ENCODE peak calls at places on chromosomes 1 and 21, in six cellular contexts. U is upper lobe of left lung, H is GM12878, X is A549, E is K562, I is HepG2. D is an unnamed sample.

GRCh38 chr1:116122955-116123757 is 12.0 kb downstream of the MAB21L3 start:
- ATAC-seq in U (peak; percentile 83), H (no peak), X (peak; percentile 89), E (no peak), I (peak; percentile 100), D (peak; percentile 78)

GRCh38 chr1:183349201-183349711 is 68.9 kb downstream of the NMNAT2 start:
- ATAC-seq in U (no peak), H (no peak), X (no peak), E (no peak), I (no peak), D (peak; percentile 83)

GRCh38 chr1:205914730-205915129 is 28.5 kb downstream of the SLC26A9 start:
- ATAC-seq in U (no peak), H (no peak), X (no peak), E (no peak), I (no peak), D (no peak)

GRCh38 chr1:8070381-8070811 is 44.3 kb upstream of the ERRFI1 start:
- ATAC-seq in U (peak; percentile 77), H (no peak), X (peak; percentile 69), E (no peak), I (peak; percentile 49), D (no peak)

GRCh38 chr1:19407494-19408096 is 77.7 kb downstream of the CAPZB start:
- ATAC-seq in U (no peak), H (no peak), X (no peak), E (peak; percentile 79), I (no peak), D (no peak)

GRCh38 chr1:228082975-228083870 is 715 bp downstream of the ARF1 start:
- ATAC-seq in U (no peak), H (peak; percentile 4), X (peak; percentile 13), E (peak; percentile 8), I (peak; percentile 19), D (peak; percentile 19)

GRCh38 chr1:29409616-29410015 is 173.3 kb downstream of the PTPRU start:
- ATAC-seq in U (no peak), H (no peak), X (no peak), E (no peak), I (no peak), D (no peak)

GRCh38 chr1:241612533-241613505 is 27.4 kb downstream of the CHML start:
- ATAC-seq in U (no peak), H (no peak), X (no peak), E (no peak), I (no peak), D (peak; percentile 56)

GRCh38 chr21:32779983-32780382 is 8.4 kb upstream of the PAXBP1 start:
- ATAC-seq in U (no peak), H (peak; percentile 62), X (no peak), E (no peak), I (no peak), D (no peak)

GRCh38 chr1:18965206-18966173 is 9.0 kb upstream of the IFFO2 start:
- ATAC-seq in U (no peak), H (peak; percentile 90), X (peak; percentile 58), E (no peak), I (peak; percentile 24), D (no peak)

GRCh38 chr1:168170552-168171508 is 7.9 kb upstream of the TIPRL start:
- ATAC-seq in U (no peak), H (peak; percentile 97), X (peak; percentile 40), E (peak; percentile 79), I (no peak), D (no peak)

GRCh38 chr1:15953294-15953771 is 22.6 kb downstream of the ZBTB17 start:
- ATAC-seq in U (no peak), H (no peak), X (no peak), E (no peak), I (no peak), D (no peak)

GRCh38 chr1:79726321-79726720 is 719.8 kb upstream of the ADGRL4 start:
- ATAC-seq in U (no peak), H (no peak), X (no peak), E (no peak), I (no peak), D (no peak)

GRCh38 chr1:154442006-154442740 is 37.0 kb downstream of the IL6R start:
- ATAC-seq in U (peak; percentile 46), H (no peak), X (peak; percentile 78), E (peak; percentile 93), I (peak; percentile 85), D (no peak)

GRCh38 chr1:3876716-3877115 is 19.4 kb downstream of the DFFB start:
- ATAC-seq in U (peak; percentile 30), H (no peak), X (no peak), E (no peak), I (no peak), D (no peak)

GRCh38 chr1:88612783-88613182 is 71.3 kb upstream of the PKN2 start:
- ATAC-seq in U (peak; percentile 75), H (no peak), X (no peak), E (no peak), I (no peak), D (no peak)

DNA sequence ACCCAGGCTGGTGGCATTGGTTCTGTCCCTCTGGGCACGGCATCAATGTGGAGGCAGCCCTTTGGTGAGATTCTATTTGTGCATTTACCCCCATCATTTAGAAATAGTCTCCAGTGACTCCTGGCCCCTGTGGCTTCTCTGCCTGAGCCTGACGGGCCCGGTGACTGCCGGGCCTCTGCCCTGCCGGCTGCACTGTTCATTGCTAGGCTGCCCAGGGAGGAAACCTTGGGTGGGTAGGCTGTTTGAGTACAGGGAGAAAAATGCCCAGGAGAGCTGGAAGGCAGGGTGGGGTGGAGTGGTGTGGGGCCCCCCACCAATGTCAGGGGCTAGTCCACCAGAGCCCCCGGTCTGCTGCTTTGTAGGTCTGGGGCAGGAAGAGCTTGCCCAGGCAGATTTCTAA is 23.4 kb upstream of the EDN2 start:
- ATAC-seq in U (no peak), H (no peak), X (no peak), E (no peak), I (no peak), D (no peak)
- H3K27ac ChIP-seq in U (peak overlapping the region; percentile 62), H (no peak overlapping the region), X (no peak overlapping the region), E (no peak overlapping the region), I (no peak overlapping the region), D (no peak overlapping the region)

DNA sequence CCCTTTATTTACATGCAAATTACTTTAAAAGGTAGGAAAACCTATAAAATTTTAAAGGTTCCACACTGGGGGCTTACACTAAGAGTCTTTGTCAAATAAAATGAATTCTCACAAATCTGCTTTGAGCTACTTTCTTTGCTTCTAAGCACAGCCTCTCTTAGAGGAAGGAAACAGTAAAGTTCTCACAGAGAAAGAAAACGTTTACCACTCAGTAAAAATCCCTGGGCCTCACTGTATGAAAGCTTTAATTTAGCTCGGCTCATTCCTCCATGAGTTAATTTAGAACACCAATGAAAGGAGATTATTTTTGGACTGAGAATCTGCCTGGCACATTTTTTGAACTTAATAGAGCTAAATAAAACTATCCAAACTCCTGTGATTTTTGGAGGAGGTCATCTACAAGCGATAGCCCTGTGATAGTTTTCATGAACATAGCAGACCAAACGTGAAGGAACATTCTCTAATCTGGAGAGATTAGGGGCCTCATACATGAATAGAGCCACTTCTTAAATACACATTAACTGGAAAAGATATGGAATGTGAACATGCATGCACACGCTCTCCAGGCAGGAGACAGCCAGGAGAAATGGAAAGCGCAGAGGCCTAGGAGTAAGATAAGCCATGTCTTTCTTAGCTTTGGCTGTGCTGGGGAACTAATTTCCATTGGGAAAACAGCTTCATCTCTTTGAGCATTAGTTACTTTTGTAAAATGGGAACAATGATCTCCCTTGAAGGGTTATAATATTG is 32.8 kb downstream of the PRRX1 start:
- ATAC-seq in U (no peak), H (no peak), X (no peak), E (no peak), I (no peak), D (no peak)
- H3K4me3 ChIP-seq in U (no peak overlapping the region), H (no peak overlapping the region), X (no peak overlapping the region), E (no peak overlapping the region), I (no peak overlapping the region), D (no peak overlapping the region)

GRCh38 chr1:177838910-177839309 is 130.9 kb downstream of the SEC16B start:
- ATAC-seq in U (no peak), H (no peak), X (no peak), E (no peak), I (no peak), D (no peak)
- TF ChIP-seq EP300 in U (no peak), H (no peak), X (no peak), E (no peak), I (no peak), D (no peak)

DNA sequence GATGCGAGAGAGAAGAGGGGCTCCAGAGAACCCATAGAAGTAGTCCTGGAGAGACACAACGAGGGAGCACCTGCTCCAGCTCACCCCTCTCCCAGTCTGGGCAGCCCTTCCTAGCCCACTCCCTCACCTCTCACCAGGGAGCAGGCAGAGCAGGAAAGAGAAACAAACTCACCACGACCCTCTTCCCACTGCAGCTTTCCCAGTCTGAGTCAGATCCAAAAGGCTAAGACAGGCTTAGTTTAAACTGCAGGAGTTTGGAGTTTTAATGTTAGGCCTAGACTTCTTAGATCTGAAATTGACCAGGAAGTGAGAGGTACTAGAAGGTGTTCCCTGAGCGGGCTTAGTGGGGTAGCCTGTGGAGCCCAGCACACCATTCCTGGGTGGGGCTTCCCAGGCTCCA is 29.6 kb downstream of the SLC1A7 start:
- ATAC-seq in U (no peak), H (no peak), X (no peak), E (no peak), I (no peak), D (no peak)
- H3K27ac ChIP-seq in U (no peak overlapping the region), H (no peak overlapping the region), X (peak overlapping the region; percentile 86), E (no peak overlapping the region), I (no peak overlapping the region), D (no peak overlapping the region)

GRCh38 chr1:10900265-10900651 is 103.8 kb upstream of the CASZ1 start:
- ATAC-seq in U (no peak), H (no peak), X (no peak), E (peak; percentile 32), I (peak; percentile 6), D (no peak)
- H3K4me3 ChIP-seq in U (no peak overlapping the region), H (no peak overlapping the region), X (no peak overlapping the region), E (no peak overlapping the region), I (peak overlapping the region; percentile 51), D (no peak overlapping the region)

GRCh38 chr1:110645962-110646735 is 28.6 kb downstream of the KCNA3 start:
- ATAC-seq in U (peak; percentile 60), H (no peak), X (no peak), E (no peak), I (no peak), D (peak; percentile 88)

GRCh38 chr1:110639724-110640386 is 33.7 kb upstream of the KCNA2 start:
- ATAC-seq in U (no peak), H (no peak), X (peak; percentile 44), E (no peak), I (no peak), D (no peak)

GRCh38 chr1:110647254-110647891 is 27.4 kb downstream of the KCNA3 start:
- ATAC-seq in U (peak; percentile 75), H (peak; percentile 57), X (no peak), E (no peak), I (no peak), D (peak; percentile 71)

GRCh38 chr1:110645172-110645571 is 29.6 kb downstream of the KCNA3 start:
- ATAC-seq in U (no peak), H (peak; percentile 52), X (no peak), E (no peak), I (no peak), D (no peak)

GRCh38 chr1:110643886-110644285 is 30.9 kb downstream of the KCNA3 start:
- ATAC-seq in U (no peak), H (peak; percentile 60), X (no peak), E (no peak), I (no peak), D (no peak)
- TF ChIP-seq EP300 in U (no peak), H (no peak), X (no peak), E (no peak), I (no peak), D (no peak)